ENCODE peak calls at places on chromosomes 11 and 22, in four cellular contexts. One of them, this sample, is unnamed.

GRCh38 chr22:38086001-38086845 is 2.2 kb upstream of the SLC16A8 start:
- DNase-seq in HepG2: no peak
- DNase-seq in K562: no peak
- DNase-seq in GM12878: no peak
- DNase-seq in this sample: no peak

GRCh38 chr22:20427945-20428417 is 9.6 kb downstream of the SCARF2 start:
- DNase-seq in HepG2: no peak
- DNase-seq in GM12878: no peak
- DNase-seq in K562: no peak
- DNase-seq in this sample: no peak

GRCh38 chr11:115817844-115818565 is 313.8 kb upstream of the CADM1 start:
- DNase-seq in GM12878: no peak
- DNase-seq in HepG2: no peak
- DNase-seq in K562: no peak
- DNase-seq in this sample: no peak

GRCh38 chr22:46581580-46582244 is 38.5 kb upstream of the GRAMD4 start:
- DNase-seq in HepG2: no peak
- DNase-seq in GM12878: no peak
- DNase-seq in K562: no peak
- DNase-seq in this sample: no peak

GRCh38 chr11:2826679-2827056 is 58.9 kb downstream of the CDKN1C start:
- DNase-seq in HepG2: no peak
- DNase-seq in GM12878: no peak
- DNase-seq in K562: no peak
- DNase-seq in this sample: no peak

GRCh38 chr22:35418088-35418487 is 18.1 kb downstream of the MCM5 start:
- DNase-seq in K562: no peak
- DNase-seq in HepG2: no peak
- DNase-seq in GM12878: no peak
- DNase-seq in this sample: no peak

GRCh38 chr11:135075740-135076139 is 663.7 kb upstream of the B3GAT1 start:
- DNase-seq in HepG2: peak; percentile 78
- DNase-seq in GM12878: no peak
- DNase-seq in K562: no peak
- DNase-seq in this sample: peak; percentile 27

GRCh38 chr11:95503047-95503446 is 272.0 kb upstream of the SESN3 start:
- DNase-seq in K562: no peak
- DNase-seq in GM12878: no peak
- DNase-seq in HepG2: no peak
- DNase-seq in this sample: no peak

GRCh38 chr11:125207866-125208425 is 43.4 kb downstream of the PKNOX2 start:
- DNase-seq in K562: no peak
- DNase-seq in HepG2: no peak
- DNase-seq in GM12878: no peak
- DNase-seq in this sample: no peak

GRCh38 chr11:121106812-121107211 is 5.8 kb downstream of the TECTA start:
- DNase-seq in K562: no peak
- DNase-seq in GM12878: no peak
- DNase-seq in HepG2: no peak
- DNase-seq in this sample: no peak

DNA sequence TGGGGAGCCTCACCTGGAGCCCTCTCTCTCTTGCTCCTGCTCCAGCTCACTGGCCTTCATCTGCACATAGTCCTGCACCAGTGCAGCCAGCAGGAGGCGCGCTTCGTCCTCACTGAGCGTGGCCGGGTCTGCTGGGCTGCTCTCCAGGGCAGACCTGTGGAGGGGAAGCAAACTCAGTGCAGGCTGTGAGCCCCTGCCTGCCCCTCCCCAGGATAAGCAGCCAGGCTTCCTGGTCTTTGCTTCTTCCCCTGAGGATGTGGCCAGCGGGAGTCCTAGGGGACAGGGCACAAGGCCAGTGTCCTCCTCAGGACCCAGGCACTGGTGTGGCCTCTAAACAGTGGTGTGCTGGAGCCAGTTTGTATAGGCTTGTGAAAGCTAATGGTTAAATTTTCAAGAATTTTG is 2.2 kb downstream of the CALCA start:
- DNase-seq in K562: peak; percentile 38
- DNase-seq in GM12878: no peak
- DNase-seq in HepG2: peak; percentile 28
- DNase-seq in this sample: peak; percentile 2
- TF ChIP-seq MYC in K562: no peak
- TF ChIP-seq MYC in GM12878: no peak
- TF ChIP-seq MYC in HepG2: no peak
- TF ChIP-seq MYC in this sample: no peak

GRCh38 chr11:123568367-123568870 is 86.0 kb downstream of the SCN3B start:
- DNase-seq in GM12878: no peak
- DNase-seq in K562: no peak
- DNase-seq in HepG2: no peak
- DNase-seq in this sample: no peak

GRCh38 chr11:123573291-123573690 is 81.1 kb downstream of the SCN3B start:
- DNase-seq in HepG2: no peak
- DNase-seq in K562: no peak
- DNase-seq in GM12878: no peak
- DNase-seq in this sample: no peak

GRCh38 chr11:123569387-123569786 is 85.0 kb downstream of the SCN3B start:
- DNase-seq in HepG2: no peak
- DNase-seq in GM12878: no peak
- DNase-seq in K562: no peak
- DNase-seq in this sample: no peak

GRCh38 chr11:123567466-123567865 is 87.0 kb downstream of the SCN3B start:
- DNase-seq in K562: no peak
- DNase-seq in GM12878: no peak
- DNase-seq in HepG2: no peak
- DNase-seq in this sample: no peak

GRCh38 chr11:123570939-123571590 is 83.4 kb downstream of the SCN3B start:
- DNase-seq in HepG2: no peak
- DNase-seq in K562: no peak
- DNase-seq in GM12878: no peak
- DNase-seq in this sample: no peak
- H3K4me2 ChIP-seq in HepG2: no peak overlapping the region
- H3K4me2 ChIP-seq in K562: no peak overlapping the region
- H3K4me2 ChIP-seq in GM12878: no peak overlapping the region
- H3K4me2 ChIP-seq in this sample: no peak overlapping the region

GRCh38 chr11:16610213-16610737 is 128.2 kb upstream of the C11orf58 start:
- DNase-seq in K562: no peak
- DNase-seq in HepG2: no peak
- DNase-seq in GM12878: no peak
- DNase-seq in this sample: no peak

GRCh38 chr11:16611395-16612233 is 126.8 kb upstream of the C11orf58 start:
- DNase-seq in HepG2: no peak
- DNase-seq in K562: peak; percentile 25
- DNase-seq in GM12878: no peak
- DNase-seq in this sample: no peak

GRCh38 chr11:16609769-16610168 is 128.7 kb upstream of the C11orf58 start:
- DNase-seq in K562: no peak
- DNase-seq in HepG2: no peak
- DNase-seq in GM12878: no peak
- DNase-seq in this sample: no peak

GRCh38 chr11:16612234-16612571 is 126.2 kb upstream of the C11orf58 start:
- DNase-seq in K562: no peak
- DNase-seq in GM12878: no peak
- DNase-seq in HepG2: no peak
- DNase-seq in this sample: no peak

DNA sequence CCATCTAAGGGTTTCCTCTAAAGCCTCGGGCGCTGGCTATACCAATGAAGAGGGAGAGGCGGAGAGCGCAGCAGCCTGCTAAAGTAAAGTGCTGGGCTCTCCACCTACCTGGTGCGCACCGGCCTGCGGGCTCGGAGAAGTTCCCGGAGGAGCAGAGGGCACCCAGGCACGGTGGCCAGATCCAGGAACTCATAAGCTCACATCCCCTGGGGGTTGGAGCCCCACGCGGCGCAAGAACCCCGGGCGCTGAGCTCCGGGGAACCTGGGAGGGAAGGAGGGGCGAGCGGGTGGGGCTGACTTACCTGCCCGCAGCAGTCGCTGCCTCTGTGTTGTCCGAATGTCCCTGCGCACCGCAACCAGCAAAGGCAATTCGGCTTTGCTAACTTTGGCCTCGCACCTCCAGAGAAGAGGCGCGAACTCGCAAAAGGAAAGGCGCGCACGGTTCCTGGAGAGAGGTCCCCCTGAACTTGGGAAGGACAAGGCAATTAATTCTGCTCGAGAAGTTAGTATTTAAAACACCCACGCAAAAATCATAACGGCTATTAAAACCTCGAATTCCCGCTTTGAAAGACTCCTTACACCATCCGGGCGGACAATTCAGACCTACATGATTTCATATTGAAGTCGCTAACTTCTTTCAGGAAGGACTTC is 127.6 kb upstream of the C11orf58 start:
- DNase-seq in HepG2: no peak
- DNase-seq in GM12878: no peak
- DNase-seq in K562: no peak
- DNase-seq in this sample: no peak
- TF ChIP-seq EZH2 in HepG2: no peak
- TF ChIP-seq EZH2 in GM12878: no peak
- TF ChIP-seq EZH2 in K562: no peak
- TF ChIP-seq EZH2 in this sample: no peak

GRCh38 chr11:8941341-8942103 is 1.3 kb downstream of the ASCL3 start:
- DNase-seq in K562: no peak
- DNase-seq in HepG2: no peak
- DNase-seq in GM12878: no peak
- DNase-seq in this sample: peak; percentile 22

GRCh38 chr11:8934735-8935478 is 2.2 kb upstream of the C11orf16 start:
- DNase-seq in K562: no peak
- DNase-seq in GM12878: no peak
- DNase-seq in HepG2: peak; percentile 18
- DNase-seq in this sample: no peak

GRCh38 chr11:8933931-8934330 is 1.2 kb upstream of the C11orf16 start:
- DNase-seq in HepG2: no peak
- DNase-seq in GM12878: no peak
- DNase-seq in K562: no peak
- DNase-seq in this sample: no peak

GRCh38 chr11:8937159-8937558 is 4.4 kb upstream of the C11orf16 start:
- DNase-seq in K562: no peak
- DNase-seq in GM12878: no peak
- DNase-seq in HepG2: no peak
- DNase-seq in this sample: no peak

DNA sequence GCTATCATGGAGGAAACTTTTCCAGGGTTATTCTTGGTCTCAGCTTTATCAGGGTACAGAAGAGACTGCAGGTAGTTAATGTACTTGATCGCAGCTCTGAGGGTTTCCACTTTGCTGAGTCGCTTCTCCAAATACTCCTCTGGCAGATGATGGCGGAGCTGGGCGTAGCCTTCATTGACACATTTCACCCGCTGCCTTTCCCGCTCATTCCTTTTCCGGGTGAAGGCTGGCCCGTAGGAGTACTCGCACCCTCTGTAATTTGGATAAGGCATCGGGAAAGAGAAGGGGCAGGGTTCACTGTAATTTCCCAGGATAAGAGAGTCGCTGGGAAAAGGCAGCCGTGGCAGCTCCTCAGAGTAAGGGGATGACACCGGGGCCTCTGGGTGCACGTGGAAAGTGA is 4.9 kb upstream of the C11orf16 start:
- DNase-seq in K562: no peak
- DNase-seq in HepG2: no peak
- DNase-seq in GM12878: no peak
- DNase-seq in this sample: no peak
- TF ChIP-seq MYC in K562: no peak
- TF ChIP-seq MYC in HepG2: no peak
- TF ChIP-seq MYC in GM12878: no peak
- TF ChIP-seq MYC in this sample: no peak

DNA sequence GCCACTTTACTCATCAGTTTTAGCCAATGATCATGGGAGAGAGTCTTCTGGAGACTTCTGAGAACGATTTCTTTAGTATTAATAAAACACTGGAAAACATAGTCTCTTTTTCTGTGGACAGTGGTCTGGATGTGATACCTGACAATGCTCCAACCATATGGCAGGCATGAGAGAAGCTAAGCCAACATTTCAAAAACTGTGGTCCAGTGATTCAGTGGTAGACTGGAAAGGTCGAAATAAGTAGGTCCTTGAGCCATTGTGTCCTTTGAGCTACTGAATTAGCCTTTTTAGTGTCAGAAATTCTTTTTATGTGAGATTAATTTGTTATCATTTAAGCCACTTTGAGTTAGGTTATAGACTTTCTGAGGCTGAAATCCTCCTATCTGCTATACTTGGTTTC is 197.7 kb upstream of the CTSC start:
- DNase-seq in K562: no peak
- DNase-seq in HepG2: no peak
- DNase-seq in GM12878: no peak
- DNase-seq in this sample: no peak
- H3K4me2 ChIP-seq in K562: no peak overlapping the region
- H3K4me2 ChIP-seq in HepG2: no peak overlapping the region
- H3K4me2 ChIP-seq in GM12878: no peak overlapping the region
- H3K4me2 ChIP-seq in this sample: peak overlapping the region; percentile 83